ENCODE peak calls at places on chromosomes 16 and 17, in five cellular contexts. One of them, this sample, is unnamed.

GRCh38 chr17:31068291-31068690 is 26.5 kb upstream of the NF1 start:
- DNase-seq in T-helper 17 cell: no peak
- DNase-seq in mesendoderm: peak; percentile 79
- DNase-seq in body of pancreas: no peak
- DNase-seq in HEK293T: peak; percentile 53
- DNase-seq in this sample: no peak

GRCh38 chr17:8740486-8740885 is 4.2 kb downstream of the CCDC42 start:
- DNase-seq in body of pancreas: no peak
- DNase-seq in T-helper 17 cell: peak; percentile 33
- DNase-seq in mesendoderm: peak; percentile 74
- DNase-seq in HEK293T: no peak
- DNase-seq in this sample: no peak

GRCh38 chr16:29256501-29256981 is 150.0 kb downstream of the NPIPB11 start:
- DNase-seq in body of pancreas: no peak
- DNase-seq in mesendoderm: peak; percentile 7
- DNase-seq in HEK293T: no peak
- DNase-seq in T-helper 17 cell: no peak
- DNase-seq in this sample: no peak

GRCh38 chr17:73090396-73091202 is 1.9 kb downstream of the SLC39A11 start:
- DNase-seq in HEK293T: no peak
- DNase-seq in body of pancreas: no peak
- DNase-seq in mesendoderm: no peak
- DNase-seq in T-helper 17 cell: no peak
- DNase-seq in this sample: no peak

GRCh38 chr17:62807812-62808575 is at the start of gene MARCHF10:
- DNase-seq in body of pancreas: peak; percentile 37
- DNase-seq in mesendoderm: peak; percentile 42
- DNase-seq in HEK293T: no peak
- DNase-seq in T-helper 17 cell: no peak
- DNase-seq in this sample: no peak

GRCh38 chr16:9102379-9102778 is 10.9 kb downstream of the HAPSTR1 start:
- DNase-seq in mesendoderm: no peak
- DNase-seq in HEK293T: no peak
- DNase-seq in T-helper 17 cell: no peak
- DNase-seq in body of pancreas: no peak
- DNase-seq in this sample: peak; percentile 29

GRCh38 chr17:28985950-28986713 is 19.7 kb downstream of the SEZ6 start:
- DNase-seq in HEK293T: no peak
- DNase-seq in body of pancreas: no peak
- DNase-seq in mesendoderm: peak; percentile 43
- DNase-seq in T-helper 17 cell: no peak
- DNase-seq in this sample: no peak

GRCh38 chr16:68972008-68972407 is 128.7 kb downstream of the TANGO6 start:
- DNase-seq in T-helper 17 cell: no peak
- DNase-seq in HEK293T: no peak
- DNase-seq in mesendoderm: peak; percentile 55
- DNase-seq in body of pancreas: no peak
- DNase-seq in this sample: no peak

GRCh38 chr16:77043076-77043475 is 147.9 kb upstream of the MON1B start:
- DNase-seq in body of pancreas: no peak
- DNase-seq in mesendoderm: peak; percentile 39
- DNase-seq in HEK293T: no peak
- DNase-seq in T-helper 17 cell: no peak
- DNase-seq in this sample: no peak

GRCh38 chr17:55443904-55444303 is 22.3 kb upstream of the MMD start:
- DNase-seq in T-helper 17 cell: no peak
- DNase-seq in body of pancreas: no peak
- DNase-seq in mesendoderm: no peak
- DNase-seq in HEK293T: no peak
- DNase-seq in this sample: no peak

GRCh38 chr16:11398851-11399250 is 53.6 kb downstream of the RMI2 start:
- DNase-seq in T-helper 17 cell: no peak
- DNase-seq in mesendoderm: no peak
- DNase-seq in HEK293T: no peak
- DNase-seq in body of pancreas: no peak
- DNase-seq in this sample: no peak

GRCh38 chr16:90046971-90047713 is 27.9 kb upstream of the DBNDD1 start:
- DNase-seq in mesendoderm: no peak
- DNase-seq in HEK293T: no peak
- DNase-seq in T-helper 17 cell: peak; percentile 19
- DNase-seq in body of pancreas: peak; percentile 68
- DNase-seq in this sample: peak; percentile 76

GRCh38 chr17:82901356-82901755 is 61.5 kb upstream of the ZNF750 start:
- DNase-seq in HEK293T: no peak
- DNase-seq in body of pancreas: no peak
- DNase-seq in mesendoderm: no peak
- DNase-seq in T-helper 17 cell: no peak
- DNase-seq in this sample: no peak

This sample was measured in H54.